ENCODE peak calls at places on chromosome 22, in ten cellular contexts. One of them, this sample, is unnamed.

GRCh38 chr22:35638408-35638807 is 9.8 kb upstream of the APOL6 start:
- DNase-seq in H54: no peak
- DNase-seq in iPS DF 6.9: no peak
- DNase-seq in activated CD8-positive, alpha-beta memory T cell treated with anti-CD3 and anti-CD28 coated beads for 1 hour: no peak
- DNase-seq in RWPE1: no peak
- DNase-seq in activated CD4-positive, alpha-beta T cell treated with anti-CD3 and anti-CD28 coated beads for 36 hours: no peak
- DNase-seq in left cardiac atrium: peak
- DNase-seq in stimulated activated naive CD4-positive, alpha-beta T cell treated with Interleukin-2 at 50 U/mL for 16 hours: no peak
- DNase-seq in cardiac fibroblast: peak
- DNase-seq in omental fat pad: no peak
- DNase-seq in this sample: peak

GRCh38 chr22:27170491-27170890 is 513.1 kb downstream of the MIAT start:
- DNase-seq in cardiac fibroblast: peak
- DNase-seq in omental fat pad: no peak
- DNase-seq in activated CD8-positive, alpha-beta memory T cell treated with anti-CD3 and anti-CD28 coated beads for 1 hour: no peak
- DNase-seq in left cardiac atrium: peak
- DNase-seq in H54: peak
- DNase-seq in RWPE1: no peak
- DNase-seq in iPS DF 6.9: no peak
- DNase-seq in stimulated activated naive CD4-positive, alpha-beta T cell treated with Interleukin-2 at 50 U/mL for 16 hours: no peak
- DNase-seq in activated CD4-positive, alpha-beta T cell treated with anti-CD3 and anti-CD28 coated beads for 36 hours: no peak
- DNase-seq in this sample: peak

GRCh38 chr22:34800265-34800664 is 265.7 kb upstream of the ISX start:
- DNase-seq in RWPE1: no peak
- DNase-seq in cardiac fibroblast: no peak
- DNase-seq in activated CD8-positive, alpha-beta memory T cell treated with anti-CD3 and anti-CD28 coated beads for 1 hour: no peak
- DNase-seq in stimulated activated naive CD4-positive, alpha-beta T cell treated with Interleukin-2 at 50 U/mL for 16 hours: no peak
- DNase-seq in omental fat pad: no peak
- DNase-seq in iPS DF 6.9: no peak
- DNase-seq in left cardiac atrium: no peak
- DNase-seq in activated CD4-positive, alpha-beta T cell treated with anti-CD3 and anti-CD28 coated beads for 36 hours: no peak
- DNase-seq in H54: no peak
- DNase-seq in this sample: peak

GRCh38 chr22:50730013-50730891 is 7.8 kb upstream of the ACR start:
- DNase-seq in activated CD4-positive, alpha-beta T cell treated with anti-CD3 and anti-CD28 coated beads for 36 hours: no peak
- DNase-seq in left cardiac atrium: peak
- DNase-seq in cardiac fibroblast: no peak
- DNase-seq in activated CD8-positive, alpha-beta memory T cell treated with anti-CD3 and anti-CD28 coated beads for 1 hour: no peak
- DNase-seq in omental fat pad: peak
- DNase-seq in H54: no peak
- DNase-seq in stimulated activated naive CD4-positive, alpha-beta T cell treated with Interleukin-2 at 50 U/mL for 16 hours: no peak
- DNase-seq in RWPE1: no peak
- DNase-seq in iPS DF 6.9: no peak
- DNase-seq in this sample: no peak

GRCh38 chr22:44664149-44664548 is 37.9 kb upstream of the PRR5 start:
- DNase-seq in activated CD4-positive, alpha-beta T cell treated with anti-CD3 and anti-CD28 coated beads for 36 hours: peak
- DNase-seq in cardiac fibroblast: peak
- DNase-seq in H54: no peak
- DNase-seq in activated CD8-positive, alpha-beta memory T cell treated with anti-CD3 and anti-CD28 coated beads for 1 hour: no peak
- DNase-seq in iPS DF 6.9: no peak
- DNase-seq in omental fat pad: no peak
- DNase-seq in stimulated activated naive CD4-positive, alpha-beta T cell treated with Interleukin-2 at 50 U/mL for 16 hours: peak
- DNase-seq in left cardiac atrium: peak
- DNase-seq in RWPE1: no peak
- DNase-seq in this sample: peak

GRCh38 chr22:36422287-36423014 is 34.7 kb upstream of the MYH9 start:
- DNase-seq in cardiac fibroblast: no peak
- DNase-seq in H54: no peak
- DNase-seq in left cardiac atrium: no peak
- DNase-seq in activated CD8-positive, alpha-beta memory T cell treated with anti-CD3 and anti-CD28 coated beads for 1 hour: no peak
- DNase-seq in RWPE1: no peak
- DNase-seq in activated CD4-positive, alpha-beta T cell treated with anti-CD3 and anti-CD28 coated beads for 36 hours: no peak
- DNase-seq in stimulated activated naive CD4-positive, alpha-beta T cell treated with Interleukin-2 at 50 U/mL for 16 hours: no peak
- DNase-seq in omental fat pad: no peak
- DNase-seq in iPS DF 6.9: no peak
- DNase-seq in this sample: peak

GRCh38 chr22:29700949-29701927 is 18.6 kb upstream of the CABP7 start:
- DNase-seq in cardiac fibroblast: peak
- DNase-seq in H54: no peak
- DNase-seq in stimulated activated naive CD4-positive, alpha-beta T cell treated with Interleukin-2 at 50 U/mL for 16 hours: no peak
- DNase-seq in activated CD4-positive, alpha-beta T cell treated with anti-CD3 and anti-CD28 coated beads for 36 hours: peak
- DNase-seq in omental fat pad: no peak
- DNase-seq in activated CD8-positive, alpha-beta memory T cell treated with anti-CD3 and anti-CD28 coated beads for 1 hour: no peak
- DNase-seq in iPS DF 6.9: no peak
- DNase-seq in RWPE1: peak
- DNase-seq in left cardiac atrium: no peak
- DNase-seq in this sample: peak

GRCh38 chr22:49976439-49977175 is 16.0 kb downstream of the PIM3 start:
- DNase-seq in omental fat pad: peak
- DNase-seq in activated CD8-positive, alpha-beta memory T cell treated with anti-CD3 and anti-CD28 coated beads for 1 hour: no peak
- DNase-seq in H54: no peak
- DNase-seq in activated CD4-positive, alpha-beta T cell treated with anti-CD3 and anti-CD28 coated beads for 36 hours: peak
- DNase-seq in left cardiac atrium: no peak
- DNase-seq in RWPE1: no peak
- DNase-seq in iPS DF 6.9: no peak
- DNase-seq in cardiac fibroblast: no peak
- DNase-seq in stimulated activated naive CD4-positive, alpha-beta T cell treated with Interleukin-2 at 50 U/mL for 16 hours: peak
- DNase-seq in this sample: no peak

GRCh38 chr22:47659467-47660302 is 897.2 kb downstream of the TBC1D22A start:
- DNase-seq in cardiac fibroblast: no peak
- DNase-seq in activated CD4-positive, alpha-beta T cell treated with anti-CD3 and anti-CD28 coated beads for 36 hours: no peak
- DNase-seq in left cardiac atrium: no peak
- DNase-seq in activated CD8-positive, alpha-beta memory T cell treated with anti-CD3 and anti-CD28 coated beads for 1 hour: no peak
- DNase-seq in H54: no peak
- DNase-seq in iPS DF 6.9: no peak
- DNase-seq in stimulated activated naive CD4-positive, alpha-beta T cell treated with Interleukin-2 at 50 U/mL for 16 hours: no peak
- DNase-seq in RWPE1: no peak
- DNase-seq in omental fat pad: no peak
- DNase-seq in this sample: no peak

GRCh38 chr22:20514658-20515406 is 7.4 kb downstream of the MED15 start:
- DNase-seq in iPS DF 6.9: no peak
- DNase-seq in activated CD8-positive, alpha-beta memory T cell treated with anti-CD3 and anti-CD28 coated beads for 1 hour: no peak
- DNase-seq in left cardiac atrium: peak
- DNase-seq in RWPE1: peak
- DNase-seq in H54: no peak
- DNase-seq in cardiac fibroblast: peak
- DNase-seq in omental fat pad: peak
- DNase-seq in stimulated activated naive CD4-positive, alpha-beta T cell treated with Interleukin-2 at 50 U/mL for 16 hours: no peak
- DNase-seq in activated CD4-positive, alpha-beta T cell treated with anti-CD3 and anti-CD28 coated beads for 36 hours: peak
- DNase-seq in this sample: peak

GRCh38 chr22:47549741-47550340 is 787.4 kb downstream of the TBC1D22A start:
- DNase-seq in left cardiac atrium: no peak
- DNase-seq in activated CD8-positive, alpha-beta memory T cell treated with anti-CD3 and anti-CD28 coated beads for 1 hour: no peak
- DNase-seq in RWPE1: no peak
- DNase-seq in iPS DF 6.9: no peak
- DNase-seq in omental fat pad: no peak
- DNase-seq in H54: no peak
- DNase-seq in activated CD4-positive, alpha-beta T cell treated with anti-CD3 and anti-CD28 coated beads for 36 hours: no peak
- DNase-seq in cardiac fibroblast: no peak
- DNase-seq in stimulated activated naive CD4-positive, alpha-beta T cell treated with Interleukin-2 at 50 U/mL for 16 hours: no peak
- DNase-seq in this sample: no peak

GRCh38 chr22:45322873-45323525 is 13.3 kb downstream of the FAM118A start:
- DNase-seq in left cardiac atrium: no peak
- DNase-seq in cardiac fibroblast: no peak
- DNase-seq in iPS DF 6.9: no peak
- DNase-seq in RWPE1: no peak
- DNase-seq in stimulated activated naive CD4-positive, alpha-beta T cell treated with Interleukin-2 at 50 U/mL for 16 hours: no peak
- DNase-seq in H54: no peak
- DNase-seq in omental fat pad: no peak
- DNase-seq in activated CD4-positive, alpha-beta T cell treated with anti-CD3 and anti-CD28 coated beads for 36 hours: no peak
- DNase-seq in activated CD8-positive, alpha-beta memory T cell treated with anti-CD3 and anti-CD28 coated beads for 1 hour: no peak
- DNase-seq in this sample: no peak

GRCh38 chr22:39396156-39396796 is 3.3 kb upstream of the TAB1 start:
- DNase-seq in left cardiac atrium: no peak
- DNase-seq in iPS DF 6.9: no peak
- DNase-seq in stimulated activated naive CD4-positive, alpha-beta T cell treated with Interleukin-2 at 50 U/mL for 16 hours: no peak
- DNase-seq in activated CD8-positive, alpha-beta memory T cell treated with anti-CD3 and anti-CD28 coated beads for 1 hour: no peak
- DNase-seq in H54: no peak
- DNase-seq in RWPE1: no peak
- DNase-seq in activated CD4-positive, alpha-beta T cell treated with anti-CD3 and anti-CD28 coated beads for 36 hours: no peak
- DNase-seq in cardiac fibroblast: no peak
- DNase-seq in omental fat pad: no peak
- DNase-seq in this sample: no peak